ENCODE peak calls at places on chromosomes 4 and X, in five cellular contexts. Z is ELR; Q is AG09319; B is stimulated activated CD4-positive, alpha-beta T cell treated with anti-CD3 and anti-CD28 coated beads, Interleukin-2, amount 100 ng/mL, for 4 hours; X is aorta. W is an unnamed sample.

GRCh38 chr4:129822708-129823504 is 727.0 kb downstream of the C4orf33 start:
- DNase-seq in Z (peak), Q (no peak), B (no peak), X (no peak), W (no peak)

GRCh38 chr4:4675051-4675581 is 133.3 kb upstream of the STX18 start:
- DNase-seq in X (no peak), Z (no peak), B (no peak), Q (no peak), W (no peak)

GRCh38 chr4:140875751-140876389 is 119.7 kb upstream of the TBC1D9 start:
- DNase-seq in X (no peak), Z (no peak), B (no peak), Q (no peak), W (no peak)

GRCh38 chr4:152485726-152486276 is 50.1 kb downstream of the FBXW7 start:
- DNase-seq in Z (peak), Q (no peak), B (peak), X (no peak), W (peak)

GRCh38 chr4:4847011-4847410 is 12.5 kb upstream of the MSX1 start:
- DNase-seq in Q (no peak), X (no peak), Z (no peak), B (no peak), W (no peak)

GRCh38 chrX:15579778-15580747 is 20.7 kb downstream of the ACE2 start:
- DNase-seq in Q (no peak), B (no peak), Z (no peak), X (no peak), W (peak)

GRCh38 chr4:113394730-113395530 is 345.5 kb downstream of the ANK2 start:
- DNase-seq in Q (peak), B (peak), X (no peak), Z (peak), W (peak)

GRCh38 chr4:82983450-82983849 is 27.2 kb downstream of the LIN54 start:
- DNase-seq in Q (no peak), Z (no peak), X (no peak), B (no peak), W (no peak)

GRCh38 chrX:153921511-153922285 is 4.4 kb downstream of the ARHGAP4 start:
- DNase-seq in B (no peak), Q (no peak), X (no peak), Z (no peak), W (peak)

GRCh38 chrX:44667771-44668170 is 125.1 kb upstream of the FUNDC1 start:
- DNase-seq in Q (no peak), X (no peak), Z (peak), B (no peak), W (no peak)

GRCh38 chr4:101022151-101023024 is 324.9 kb downstream of the PPP3CA start:
- DNase-seq in B (no peak), Q (no peak), Z (peak), X (no peak), W (no peak)

GRCh38 chr4:176499518-176499917 is 179.8 kb downstream of the SPCS3 start:
- DNase-seq in Q (no peak), X (no peak), B (no peak), Z (peak), W (peak)

GRCh38 chr4:6114601-6115000 is 85.7 kb downstream of the JAKMIP1 start:
- DNase-seq in X (no peak), Z (no peak), B (no peak), Q (no peak), W (no peak)

GRCh38 chr4:175282407-175282806 is 364.2 kb downstream of the ADAM29 start:
- DNase-seq in B (no peak), X (no peak), Z (no peak), Q (no peak), W (no peak)

GRCh38 chr4:101033986-101034385 is 313.3 kb downstream of the PPP3CA start:
- DNase-seq in X (no peak), B (no peak), Q (no peak), Z (no peak), W (no peak)

GRCh38 chr4:7383251-7383650 is 51.5 kb downstream of the PSAPL1 start:
- DNase-seq in X (peak), Z (no peak), Q (no peak), B (no peak), W (no peak)

GRCh38 chr4:20256381-20256881 is 4.7 kb downstream of the SLIT2 start:
- DNase-seq in Z (peak), Q (no peak), X (no peak), B (no peak), W (no peak)

GRCh38 chrX:110541266-110541665 is 182.6 kb downstream of the RTL9 start:
- DNase-seq in X (no peak), B (no peak), Q (no peak), Z (peak), W (peak)

GRCh38 chrX:132227383-132228112 is 8.3 kb upstream of the RAP2C start:
- DNase-seq in B (no peak), X (no peak), Z (no peak), Q (no peak), W (no peak)

GRCh38 chrX:23382572-23382971 is 47.9 kb downstream of the PTCHD1 start:
- DNase-seq in Q (no peak), B (no peak), X (no peak), Z (no peak), W (no peak)

GRCh38 chr4:336099-336892 is 1.3 kb upstream of the ZNF141 start:
- DNase-seq in B (no peak), X (peak), Q (no peak), Z (no peak), W (no peak)

GRCh38 chr4:13386405-13387107 is 97.6 kb downstream of the RAB28 start:
- DNase-seq in Q (no peak), X (no peak), B (no peak), Z (no peak), W (peak)

GRCh38 chr4:44257461-44257860 is 191.1 kb downstream of the KCTD8 start:
- DNase-seq in Z (no peak), B (no peak), X (no peak), Q (no peak), W (no peak)

GRCh38 chrX:41730101-41730500 is 6.1 kb downstream of the GPR82 start:
- DNase-seq in Q (no peak), Z (no peak), X (no peak), B (no peak), W (no peak)

GRCh38 chr4:83067058-83067639 is 32.2 kb downstream of the COPS4 start:
- DNase-seq in Q (no peak), X (no peak), Z (peak), B (no peak), W (no peak)

GRCh38 chr4:79292008-79292407 is 33.9 kb downstream of the NAA11 start:
- DNase-seq in Q (no peak), Z (no peak), X (no peak), B (no peak), W (no peak)